ENCODE peak calls at places on chromosomes 1 and 21, in seven cellular contexts. U, E, O, Z, Q, K and Y are unnamed samples.

GRCh38 chr1:51506537-51506936 is 12.5 kb downstream of the EPS15 start:
- DNase-seq in U (peak; percentile 17), E (no peak), O (no peak), Z (peak; percentile 24), Q (no peak), K (no peak), Y (peak; percentile 26)

GRCh38 chr1:212691561-212692071 is 8.0 kb downstream of the BATF3 start:
- DNase-seq in U (no peak), E (no peak), O (no peak), Z (no peak), Q (no peak), K (no peak), Y (no peak)

GRCh38 chr1:206685749-206686485 is 1.2 kb downstream of the MAPKAPK2 start:
- DNase-seq in U (peak; percentile 70), E (peak; percentile 65), O (peak; percentile 70), Z (peak; percentile 71), Q (peak; percentile 41), K (peak; percentile 44), Y (peak; percentile 65)

GRCh38 chr1:239816090-239816812 is 275.4 kb upstream of the FMN2 start:
- DNase-seq in U (no peak), E (no peak), O (peak; percentile 30), Z (peak; percentile 70), Q (peak; percentile 85), K (no peak), Y (no peak)

GRCh38 chr1:222769181-222769580 is 32.2 kb downstream of the FAM177B start:
- DNase-seq in U (no peak), E (no peak), O (no peak), Z (no peak), Q (no peak), K (no peak), Y (no peak)

GRCh38 chr1:204316164-204316563 is 43.6 kb downstream of the PLEKHA6 start:
- DNase-seq in U (no peak), E (no peak), O (no peak), Z (no peak), Q (no peak), K (no peak), Y (no peak)

GRCh38 chr1:97467445-97467844 is 453.4 kb downstream of the DPYD start:
- DNase-seq in U (no peak), E (no peak), O (no peak), Z (no peak), Q (no peak), K (no peak), Y (no peak)

GRCh38 chr1:29648798-29649374 is 412.6 kb downstream of the PTPRU start:
- DNase-seq in U (no peak), E (no peak), O (no peak), Z (no peak), Q (no peak), K (no peak), Y (no peak)

GRCh38 chr1:235404190-235404589 is 37.0 kb downstream of the TBCE start:
- DNase-seq in U (no peak), E (no peak), O (peak; percentile 1), Z (no peak), Q (no peak), K (no peak), Y (no peak)

GRCh38 chr1:63320024-63320799 is 2.2 kb upstream of the FOXD3 start:
- DNase-seq in U (no peak), E (no peak), O (no peak), Z (no peak), Q (no peak), K (no peak), Y (no peak)

GRCh38 chr1:37633040-37633949 is 1.4 kb downstream of the RSPO1 start:
- DNase-seq in U (no peak), E (no peak), O (peak; percentile 35), Z (no peak), Q (no peak), K (no peak), Y (no peak)

GRCh38 chr1:37635309-37635902 is 714 bp upstream of the RSPO1 start:
- DNase-seq in U (no peak), E (no peak), O (no peak), Z (no peak), Q (no peak), K (no peak), Y (no peak)

GRCh38 chr1:37633950-37634553 is 640 bp downstream of the RSPO1 start:
- DNase-seq in U (no peak), E (no peak), O (no peak), Z (no peak), Q (no peak), K (no peak), Y (no peak)

GRCh38 chr1:37636435-37636834 is 1.7 kb upstream of the RSPO1 start:
- DNase-seq in U (no peak), E (no peak), O (no peak), Z (no peak), Q (no peak), K (no peak), Y (no peak)

GRCh38 chr1:37634554-37635308 is at the start of gene RSPO1:
- DNase-seq in U (no peak), E (no peak), O (peak; percentile 84), Z (no peak), Q (peak; percentile 14), K (no peak), Y (no peak)
- H3K4me3 ChIP-seq in U (peak within 1 kb of the TSS; percentile 16), E (peak within 1 kb of the TSS; percentile 14), O (peak within 1 kb of the TSS; percentile 68), Z (no peak within 1 kb of the TSS), Q (peak within 1 kb of the TSS; percentile 41), K (no peak within 1 kb of the TSS), Y (no peak within 1 kb of the TSS)

DNA sequence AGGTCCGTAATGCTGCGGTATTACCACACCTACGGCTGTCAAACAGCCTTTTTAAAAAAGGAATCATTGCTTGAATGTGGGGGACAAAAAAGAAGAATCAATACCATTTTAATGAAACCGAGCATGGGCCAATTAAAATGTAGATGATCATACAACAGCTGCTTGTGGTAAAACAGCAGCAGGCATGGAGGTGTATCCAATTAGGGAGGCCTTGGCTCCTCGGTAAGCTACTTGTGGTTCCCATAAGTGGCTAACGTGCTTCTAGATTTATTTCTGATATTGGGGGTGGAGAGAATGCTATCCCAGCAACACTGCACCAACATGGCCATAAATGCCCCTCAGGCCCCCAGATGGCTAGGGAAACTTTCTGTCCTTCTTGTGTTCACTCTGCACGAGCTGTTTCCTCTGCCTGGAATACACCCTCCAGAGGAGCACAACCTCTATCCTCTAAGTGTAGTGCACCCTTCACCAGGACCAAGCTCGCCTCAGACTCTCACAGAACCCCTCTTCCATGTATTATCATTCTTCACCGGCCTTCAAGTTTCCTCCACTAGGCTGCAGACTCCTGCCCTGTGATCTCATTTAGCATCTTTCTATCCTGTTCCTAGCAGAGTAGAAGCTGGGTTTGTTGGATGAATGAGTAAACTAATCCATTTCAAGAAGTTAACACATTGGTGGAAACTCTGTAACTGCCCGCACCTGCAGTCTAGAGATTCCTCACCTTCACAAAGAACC is 1.6 kb downstream of the PTPN14 start:
- DNase-seq in U (no peak), E (no peak), O (no peak), Z (no peak), Q (peak; percentile 40), K (no peak), Y (no peak)
- TF ChIP-seq CTCF in U (no peak), E (no peak), O (no peak), Z (no peak), Q (peak; percentile 17), K (no peak), Y (no peak)

GRCh38 chr21:46507562-46507961 is 48.9 kb downstream of the DIP2A start:
- DNase-seq in U (no peak), E (no peak), O (no peak), Z (no peak), Q (no peak), K (no peak), Y (no peak)

GRCh38 chr21:46504681-46505080 is 46.0 kb downstream of the DIP2A start:
- DNase-seq in U (no peak), E (no peak), O (no peak), Z (no peak), Q (no peak), K (no peak), Y (no peak)

GRCh38 chr21:46500224-46500861 is 41.7 kb downstream of the DIP2A start:
- DNase-seq in U (no peak), E (no peak), O (no peak), Z (no peak), Q (peak; percentile 30), K (peak; percentile 90), Y (no peak)

GRCh38 chr21:46498335-46499050 is 39.8 kb downstream of the DIP2A start:
- DNase-seq in U (no peak), E (no peak), O (no peak), Z (no peak), Q (no peak), K (no peak), Y (no peak)

GRCh38 chr21:46503922-46504539 is 45.3 kb downstream of the DIP2A start:
- DNase-seq in U (no peak), E (no peak), O (peak; percentile 28), Z (no peak), Q (no peak), K (no peak), Y (no peak)
- H3K27ac ChIP-seq in U (no peak overlapping the region), E (peak overlapping the region; percentile 34), O (no peak overlapping the region), Z (no peak overlapping the region), Q (no peak overlapping the region), K (no peak overlapping the region), Y (no peak overlapping the region)

GRCh38 chr1:42381424-42381673 is 757 bp downstream of the RIMKLA start:
- DNase-seq in U (no peak), E (no peak), O (no peak), Z (no peak), Q (no peak), K (no peak), Y (no peak)
- H3K4me3 ChIP-seq in U (peak overlapping the region; percentile 62), E (peak overlapping the region; percentile 63), O (peak overlapping the region; percentile 78), Z (no peak overlapping the region), Q (peak overlapping the region; percentile 59), K (peak overlapping the region; percentile 69), Y (peak overlapping the region; percentile 47)

GRCh38 chr1:229844675-229845074 is 218.6 kb downstream of the URB2 start:
- DNase-seq in U (no peak), E (no peak), O (no peak), Z (peak; percentile 8), Q (no peak), K (no peak), Y (peak; percentile 53)

GRCh38 chr1:229845410-229846138 is 219.5 kb downstream of the URB2 start:
- DNase-seq in U (no peak), E (no peak), O (no peak), Z (no peak), Q (no peak), K (no peak), Y (no peak)

GRCh38 chr1:229841230-229841629 is 215.2 kb downstream of the URB2 start:
- DNase-seq in U (no peak), E (no peak), O (no peak), Z (no peak), Q (no peak), K (no peak), Y (no peak)

GRCh38 chr1:229842302-229843255 is 216.5 kb downstream of the URB2 start:
- DNase-seq in U (no peak), E (no peak), O (no peak), Z (peak; percentile 31), Q (no peak), K (no peak), Y (no peak)

DNA sequence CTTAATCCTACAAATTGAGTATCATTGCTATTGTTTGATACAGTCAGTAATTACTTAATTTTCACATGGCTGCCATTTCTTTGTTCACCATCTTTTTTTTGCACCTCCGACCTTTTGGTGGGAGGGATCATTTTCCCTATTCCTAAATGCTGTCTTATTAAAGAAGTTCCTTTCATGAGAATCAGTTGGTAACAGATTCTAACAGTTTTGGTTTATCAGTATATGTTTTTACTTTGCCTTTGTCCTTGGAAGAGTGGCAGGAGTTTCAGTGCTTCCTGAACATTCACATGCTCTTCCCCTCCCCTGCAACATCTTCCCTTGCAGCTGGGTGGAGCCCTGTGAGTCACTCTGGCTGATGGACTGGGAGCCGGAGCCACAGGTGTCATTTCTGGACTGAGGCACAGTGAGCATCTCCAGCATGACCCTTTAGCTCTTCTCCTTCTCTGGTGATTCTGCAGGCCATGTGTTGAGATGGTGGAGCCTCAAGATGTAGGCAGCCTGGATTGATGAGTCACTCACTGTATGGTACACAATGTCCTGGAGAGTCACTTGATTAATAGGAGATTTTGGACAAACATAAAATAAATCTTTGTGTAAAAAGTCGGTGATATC is 217.7 kb downstream of the URB2 start:
- DNase-seq in U (peak; percentile 29), E (no peak), O (peak; percentile 15), Z (peak; percentile 58), Q (peak; percentile 44), K (no peak), Y (peak; percentile 56)
- TF ChIP-seq CTCF in U (no peak), E (peak; percentile 46), O (peak; percentile 34), Z (peak; percentile 23), Q (no peak), K (peak; percentile 32), Y (no peak)